ENCODE peak calls at places on chromosome 16, in four cellular contexts. E is Jurkat, Clone E6-1; M is activated CD4-positive, CD25-positive, alpha-beta regulatory T cell treated with anti-CD3 and anti-CD28 coated beads, Interleukin-2, amount 50 U/mL, for 16 hours; P is stimulated activated CD4-positive, alpha-beta T cell treated with anti-CD3 and anti-CD28 coated beads, Interleukin-2, amount 100 ng/mL, for 48 hours. I is an unnamed sample.
A peak's percentile ranks its signal among the peaks of the same experiment; 100 is the strongest.

GRCh38 chr16:86901483-86901882 is 323.1 kb downstream of the FOXL1 start:
- DNase-seq in M (no peak), E (no peak), P (no peak), I (no peak)

GRCh38 chr16:53770641-53771040 is 66.7 kb downstream of the FTO start:
- DNase-seq in M (no peak), E (no peak), P (no peak), I (no peak)

GRCh38 chr16:80583466-80583865 is 42.7 kb downstream of the DYNLRB2 start:
- DNase-seq in M (no peak), P (peak; percentile 49), E (no peak), I (peak; percentile 7)

GRCh38 chr16:49701867-49702494 is 153.9 kb downstream of the ZNF423 start:
- DNase-seq in E (no peak), P (no peak), M (no peak), I (no peak)

GRCh38 chr16:23345237-23345636 is 43.1 kb downstream of the SCNN1B start:
- DNase-seq in M (no peak), E (no peak), P (no peak), I (no peak)

GRCh38 chr16:30068750-30069574 is 3.4 kb downstream of the ALDOA start:
- DNase-seq in P (no peak), E (no peak), M (no peak), I (no peak)

GRCh38 chr16:50597563-50598255 is 49.5 kb downstream of the NKD1 start:
- DNase-seq in M (no peak), E (no peak), P (no peak), I (no peak)

GRCh38 chr16:47136101-47136820 is 7.5 kb downstream of the NETO2 start:
- DNase-seq in E (no peak), M (no peak), P (no peak), I (no peak)

GRCh38 chr16:67312450-67313118 is 14.0 kb downstream of the KCTD19 start:
- DNase-seq in P (no peak), E (no peak), M (no peak), I (no peak)

GRCh38 chr16:730666-731509 is 4.0 kb downstream of the HAGHL start:
- DNase-seq in E (no peak), P (no peak), M (no peak), I (no peak)

GRCh38 chr16:10972108-10972955 is 28.0 kb downstream of the CLEC16A start:
- DNase-seq in P (no peak), E (no peak), M (no peak), I (no peak)